ENCODE peak calls at places on chromosomes 11 and 22, in five cellular contexts. One of them, this sample, is unnamed.

GRCh38 chr11:128261011-128261421 is 326.3 kb downstream of the ETS1 start:
- DNase-seq in left ventricle myocardium inferior: no peak
- DNase-seq in tibial nerve: no peak
- DNase-seq in HFF-Myc: no peak
- DNase-seq in mucosa of descending colon: no peak
- DNase-seq in this sample: no peak

GRCh38 chr11:80167766-80168165 is 726.9 kb upstream of the TENM4 start:
- DNase-seq in left ventricle myocardium inferior: no peak
- DNase-seq in tibial nerve: no peak
- DNase-seq in HFF-Myc: no peak
- DNase-seq in mucosa of descending colon: no peak
- DNase-seq in this sample: no peak

GRCh38 chr22:32605576-32605975 is 131.0 kb downstream of the FBXO7 start:
- DNase-seq in left ventricle myocardium inferior: no peak
- DNase-seq in tibial nerve: no peak
- DNase-seq in HFF-Myc: no peak
- DNase-seq in mucosa of descending colon: no peak
- DNase-seq in this sample: no peak

GRCh38 chr22:31923166-31923565 is 21.2 kb upstream of the YWHAH start:
- DNase-seq in left ventricle myocardium inferior: peak
- DNase-seq in tibial nerve: peak
- DNase-seq in HFF-Myc: no peak
- DNase-seq in mucosa of descending colon: no peak
- DNase-seq in this sample: no peak

GRCh38 chr11:1570896-1571759 is 943 bp downstream of the DUSP8 start:
- DNase-seq in left ventricle myocardium inferior: no peak
- DNase-seq in tibial nerve: no peak
- DNase-seq in HFF-Myc: no peak
- DNase-seq in mucosa of descending colon: peak
- DNase-seq in this sample: no peak

GRCh38 chr11:79080506-79080905 is 360.3 kb downstream of the TENM4 start:
- DNase-seq in left ventricle myocardium inferior: no peak
- DNase-seq in tibial nerve: no peak
- DNase-seq in HFF-Myc: no peak
- DNase-seq in mucosa of descending colon: no peak
- DNase-seq in this sample: no peak

GRCh38 chr11:134037093-134037908 is 31.6 kb upstream of the JAM3 start:
- DNase-seq in left ventricle myocardium inferior: peak
- DNase-seq in tibial nerve: peak
- DNase-seq in HFF-Myc: no peak
- DNase-seq in mucosa of descending colon: peak
- DNase-seq in this sample: no peak

GRCh38 chr11:123475478-123475877 is 45.4 kb downstream of the GRAMD1B start:
- DNase-seq in left ventricle myocardium inferior: no peak
- DNase-seq in tibial nerve: no peak
- DNase-seq in HFF-Myc: no peak
- DNase-seq in mucosa of descending colon: no peak
- DNase-seq in this sample: no peak

GRCh38 chr22:24338701-24339451 is 68.2 kb downstream of the SPECC1L start:
- DNase-seq in left ventricle myocardium inferior: no peak
- DNase-seq in tibial nerve: no peak
- DNase-seq in HFF-Myc: no peak
- DNase-seq in mucosa of descending colon: no peak
- DNase-seq in this sample: no peak

GRCh38 chr11:11798586-11799438 is 43.0 kb upstream of the USP47 start:
- DNase-seq in left ventricle myocardium inferior: peak
- DNase-seq in tibial nerve: peak
- DNase-seq in HFF-Myc: no peak
- DNase-seq in mucosa of descending colon: peak
- DNase-seq in this sample: no peak

GRCh38 chr22:25406510-25407210 is 157.8 kb upstream of the GRK3 start:
- DNase-seq in left ventricle myocardium inferior: peak
- DNase-seq in tibial nerve: no peak
- DNase-seq in HFF-Myc: no peak
- DNase-seq in mucosa of descending colon: no peak
- DNase-seq in this sample: no peak

GRCh38 chr22:25403752-25404471 is 160.6 kb upstream of the GRK3 start:
- DNase-seq in left ventricle myocardium inferior: no peak
- DNase-seq in tibial nerve: no peak
- DNase-seq in HFF-Myc: no peak
- DNase-seq in mucosa of descending colon: no peak
- DNase-seq in this sample: no peak

GRCh38 chr22:25404556-25404922 is 159.9 kb upstream of the GRK3 start:
- DNase-seq in left ventricle myocardium inferior: no peak
- DNase-seq in tibial nerve: no peak
- DNase-seq in HFF-Myc: no peak
- DNase-seq in mucosa of descending colon: no peak
- DNase-seq in this sample: no peak

GRCh38 chr22:25405854-25406509 is 158.5 kb upstream of the GRK3 start:
- DNase-seq in left ventricle myocardium inferior: no peak
- DNase-seq in tibial nerve: no peak
- DNase-seq in HFF-Myc: no peak
- DNase-seq in mucosa of descending colon: no peak
- DNase-seq in this sample: no peak

GRCh38 chr22:25404923-25405853 is 159.3 kb upstream of the GRK3 start:
- DNase-seq in left ventricle myocardium inferior: peak
- DNase-seq in tibial nerve: peak
- DNase-seq in HFF-Myc: no peak
- DNase-seq in mucosa of descending colon: peak
- DNase-seq in this sample: no peak
- H3K4me3 ChIP-seq in left ventricle myocardium inferior: peak
- H3K4me3 ChIP-seq in tibial nerve: peak
- H3K4me3 ChIP-seq in HFF-Myc: peak
- H3K4me3 ChIP-seq in mucosa of descending colon: peak
- H3K4me3 ChIP-seq in this sample: peak

GRCh38 chr11:119196833-119197483 is 9.2 kb upstream of the CBL start:
- DNase-seq in left ventricle myocardium inferior: no peak
- DNase-seq in tibial nerve: peak
- DNase-seq in HFF-Myc: peak
- DNase-seq in mucosa of descending colon: no peak
- DNase-seq in this sample: peak
- TF ChIP-seq CTCF in left ventricle myocardium inferior: peak
- TF ChIP-seq CTCF in tibial nerve: peak
- TF ChIP-seq CTCF in HFF-Myc: peak
- TF ChIP-seq CTCF in mucosa of descending colon: peak
- TF ChIP-seq CTCF in this sample: peak

GRCh38 chr11:3138178-3139085 is 26.7 kb downstream of the OSBPL5 start:
- DNase-seq in left ventricle myocardium inferior: peak
- DNase-seq in tibial nerve: no peak
- DNase-seq in HFF-Myc: no peak
- DNase-seq in mucosa of descending colon: peak
- DNase-seq in this sample: no peak

GRCh38 chr11:3135491-3136440 is 29.3 kb downstream of the OSBPL5 start:
- DNase-seq in left ventricle myocardium inferior: peak
- DNase-seq in tibial nerve: no peak
- DNase-seq in HFF-Myc: no peak
- DNase-seq in mucosa of descending colon: peak
- DNase-seq in this sample: no peak

GRCh38 chr11:3134651-3135490 is 30.2 kb downstream of the OSBPL5 start:
- DNase-seq in left ventricle myocardium inferior: peak
- DNase-seq in tibial nerve: no peak
- DNase-seq in HFF-Myc: no peak
- DNase-seq in mucosa of descending colon: peak
- DNase-seq in this sample: no peak

GRCh38 chr11:3137486-3138177 is 27.5 kb downstream of the OSBPL5 start:
- DNase-seq in left ventricle myocardium inferior: peak
- DNase-seq in tibial nerve: no peak
- DNase-seq in HFF-Myc: no peak
- DNase-seq in mucosa of descending colon: no peak
- DNase-seq in this sample: no peak

DNA sequence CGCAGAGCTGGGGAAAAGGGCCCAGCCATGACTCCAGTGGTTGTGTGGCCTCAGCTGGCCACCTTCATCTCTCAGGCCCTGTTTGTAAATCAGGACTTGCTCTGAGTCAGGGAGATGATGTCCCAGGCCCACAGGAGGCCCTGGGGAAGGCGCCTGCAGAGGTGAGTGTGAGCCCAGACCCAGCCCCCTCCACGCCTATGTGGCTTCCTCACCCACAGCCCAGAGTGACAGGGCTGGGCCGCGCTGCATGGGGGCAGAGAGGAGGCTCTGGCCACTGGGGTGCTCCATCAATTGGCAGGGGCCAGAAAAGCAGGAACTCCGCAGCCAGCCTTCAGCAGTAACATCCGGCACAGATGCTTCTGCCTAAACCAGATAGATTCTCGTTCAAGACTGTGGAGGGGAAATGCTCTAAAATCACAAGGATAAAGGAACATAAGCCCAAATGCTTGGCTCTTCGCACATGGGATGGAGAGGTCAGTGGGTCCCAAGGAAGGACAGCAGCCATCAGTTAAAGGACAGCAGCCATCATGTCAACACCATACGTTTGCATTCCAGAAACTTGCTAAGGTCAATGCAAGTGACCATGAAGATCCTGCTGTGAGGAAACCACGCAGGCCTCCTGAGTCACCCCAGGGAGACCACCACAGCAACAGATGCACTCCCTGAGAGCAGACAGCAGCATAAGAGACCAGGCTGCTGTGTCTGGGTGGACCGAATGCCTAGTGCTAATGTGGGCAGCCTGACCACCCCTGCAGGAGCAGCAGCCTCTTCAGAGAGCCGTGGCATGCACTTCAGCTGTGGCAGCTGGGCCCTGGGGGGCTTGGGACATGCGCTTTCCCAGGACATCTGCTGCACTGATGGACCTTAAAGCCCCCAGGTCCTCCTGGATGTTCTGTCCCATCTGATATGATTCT is 28.3 kb downstream of the OSBPL5 start:
- DNase-seq in left ventricle myocardium inferior: peak
- DNase-seq in tibial nerve: no peak
- DNase-seq in HFF-Myc: no peak
- DNase-seq in mucosa of descending colon: peak
- DNase-seq in this sample: no peak
- H3K4me3 ChIP-seq in left ventricle myocardium inferior: no peak
- H3K4me3 ChIP-seq in tibial nerve: no peak
- H3K4me3 ChIP-seq in HFF-Myc: no peak
- H3K4me3 ChIP-seq in mucosa of descending colon: no peak
- H3K4me3 ChIP-seq in this sample: no peak

GRCh38 chr11:62122076-62122475 is 1.7 kb upstream of the INCENP start:
- DNase-seq in left ventricle myocardium inferior: no peak
- DNase-seq in tibial nerve: no peak
- DNase-seq in HFF-Myc: no peak
- DNase-seq in mucosa of descending colon: no peak
- DNase-seq in this sample: no peak
- TF ChIP-seq CTCF in left ventricle myocardium inferior: no peak
- TF ChIP-seq CTCF in tibial nerve: no peak
- TF ChIP-seq CTCF in HFF-Myc: no peak
- TF ChIP-seq CTCF in mucosa of descending colon: no peak
- TF ChIP-seq CTCF in this sample: peak

GRCh38 chr11:111860257-111860656 is 11.1 kb downstream of the ALG9 start:
- DNase-seq in left ventricle myocardium inferior: no peak
- DNase-seq in tibial nerve: no peak
- DNase-seq in HFF-Myc: no peak
- DNase-seq in mucosa of descending colon: no peak
- DNase-seq in this sample: no peak
- H3K4me3 ChIP-seq in left ventricle myocardium inferior: no peak
- H3K4me3 ChIP-seq in tibial nerve: no peak
- H3K4me3 ChIP-seq in HFF-Myc: no peak
- H3K4me3 ChIP-seq in mucosa of descending colon: no peak
- H3K4me3 ChIP-seq in this sample: no peak

GRCh38 chr11:69328231-69328630 is 34.3 kb downstream of the MYEOV start:
- DNase-seq in left ventricle myocardium inferior: no peak
- DNase-seq in tibial nerve: no peak
- DNase-seq in HFF-Myc: no peak
- DNase-seq in mucosa of descending colon: no peak
- DNase-seq in this sample: no peak

GRCh38 chr11:69325446-69325845 is 31.5 kb downstream of the MYEOV start:
- DNase-seq in left ventricle myocardium inferior: no peak
- DNase-seq in tibial nerve: no peak
- DNase-seq in HFF-Myc: no peak
- DNase-seq in mucosa of descending colon: no peak
- DNase-seq in this sample: no peak

GRCh38 chr11:69330330-69330729 is 36.4 kb downstream of the MYEOV start:
- DNase-seq in left ventricle myocardium inferior: no peak
- DNase-seq in tibial nerve: no peak
- DNase-seq in HFF-Myc: no peak
- DNase-seq in mucosa of descending colon: no peak
- DNase-seq in this sample: no peak

GRCh38 chr11:69327741-69328191 is 33.8 kb downstream of the MYEOV start:
- DNase-seq in left ventricle myocardium inferior: no peak
- DNase-seq in tibial nerve: no peak
- DNase-seq in HFF-Myc: no peak
- DNase-seq in mucosa of descending colon: no peak
- DNase-seq in this sample: no peak

GRCh38 chr11:69326622-69327219 is 32.8 kb downstream of the MYEOV start:
- DNase-seq in left ventricle myocardium inferior: no peak
- DNase-seq in tibial nerve: no peak
- DNase-seq in HFF-Myc: no peak
- DNase-seq in mucosa of descending colon: no peak
- DNase-seq in this sample: no peak
- TF ChIP-seq CTCF in left ventricle myocardium inferior: no peak
- TF ChIP-seq CTCF in tibial nerve: no peak
- TF ChIP-seq CTCF in HFF-Myc: no peak
- TF ChIP-seq CTCF in mucosa of descending colon: no peak
- TF ChIP-seq CTCF in this sample: no peak

DNA sequence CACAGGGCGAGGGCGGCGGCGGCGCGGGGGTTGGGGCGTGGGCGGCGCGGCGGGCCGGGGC is at the start of gene RTN4R:
- DNase-seq in left ventricle myocardium inferior: no peak
- DNase-seq in tibial nerve: no peak
- DNase-seq in HFF-Myc: no peak
- DNase-seq in mucosa of descending colon: no peak
- DNase-seq in this sample: no peak
- H3K4me3 ChIP-seq in left ventricle myocardium inferior: peak
- H3K4me3 ChIP-seq in tibial nerve: peak
- H3K4me3 ChIP-seq in HFF-Myc: peak
- H3K4me3 ChIP-seq in mucosa of descending colon: peak
- H3K4me3 ChIP-seq in this sample: peak

DNA sequence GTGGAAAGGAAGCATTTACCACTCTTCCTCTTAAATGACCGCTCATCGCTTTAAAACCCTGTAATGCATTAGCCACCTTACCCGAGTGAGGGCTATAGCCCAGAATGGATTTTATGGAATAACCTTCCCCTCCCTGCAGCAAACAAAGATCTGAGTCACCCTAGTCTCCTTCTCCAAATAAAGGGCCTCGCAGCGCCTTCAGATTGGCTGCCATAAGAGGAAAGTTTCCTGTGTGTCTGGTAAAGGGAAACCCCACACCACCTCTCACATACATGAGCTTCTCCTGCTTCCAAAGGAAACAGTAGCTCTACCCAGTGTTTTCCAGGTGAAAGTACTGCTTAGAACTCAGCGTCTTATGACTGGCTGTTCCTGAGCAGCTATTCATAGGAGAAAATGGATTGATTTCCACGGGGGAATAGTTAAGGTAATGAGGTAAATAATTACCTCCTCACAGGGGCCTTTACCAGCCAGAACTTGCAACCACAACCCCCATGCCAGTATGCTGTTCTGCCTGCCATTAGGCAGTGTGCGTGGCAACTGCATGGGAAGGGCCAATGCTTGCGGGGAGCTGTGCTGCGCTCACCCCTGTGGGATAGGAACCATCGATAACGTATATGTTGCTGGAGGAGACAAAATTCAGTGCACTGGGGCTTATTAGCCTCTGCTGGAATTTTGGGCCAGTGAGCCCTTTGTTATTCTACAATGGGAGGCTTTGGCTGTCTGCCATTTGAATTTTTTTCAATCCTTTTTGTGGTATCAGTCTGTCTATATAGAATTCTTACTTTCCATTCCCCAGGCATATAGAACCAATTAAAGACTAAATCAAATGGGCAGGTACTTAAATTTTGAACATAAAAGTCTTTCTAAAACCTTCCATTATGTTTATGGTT is 47.5 kb downstream of the PPP2R1B start:
- DNase-seq in left ventricle myocardium inferior: no peak
- DNase-seq in tibial nerve: no peak
- DNase-seq in HFF-Myc: no peak
- DNase-seq in mucosa of descending colon: no peak
- DNase-seq in this sample: peak
- TF ChIP-seq CTCF in left ventricle myocardium inferior: no peak
- TF ChIP-seq CTCF in tibial nerve: no peak
- TF ChIP-seq CTCF in HFF-Myc: no peak
- TF ChIP-seq CTCF in mucosa of descending colon: no peak
- TF ChIP-seq CTCF in this sample: no peak

GRCh38 chr11:119377961-119378667 is 3.4 kb downstream of the USP2 start:
- DNase-seq in left ventricle myocardium inferior: no peak
- DNase-seq in tibial nerve: peak
- DNase-seq in HFF-Myc: no peak
- DNase-seq in mucosa of descending colon: no peak
- DNase-seq in this sample: no peak
- H3K4me3 ChIP-seq in left ventricle myocardium inferior: peak
- H3K4me3 ChIP-seq in tibial nerve: no peak
- H3K4me3 ChIP-seq in HFF-Myc: no peak
- H3K4me3 ChIP-seq in mucosa of descending colon: no peak
- H3K4me3 ChIP-seq in this sample: no peak

This sample was measured in epithelial cell of proximal tubule.